ENCODE peak calls at places on chromosomes 3 and 15, in five cellular contexts. N is fibroblast of lung, L is K562, I is mesendoderm, X is adipocyte. C is an unnamed sample.
A peak's percentile ranks its signal among the peaks of the same experiment; 100 is the strongest.

GRCh38 chr15:98649996-98650870 is 1.9 kb downstream of the IGF1R start:
- DNase-seq in N (peak; percentile 53), L (no peak), I (peak; percentile 73), X (peak; percentile 65), C (no peak)

GRCh38 chr3:4819761-4820160 is 159.5 kb upstream of the BHLHE40 start:
- DNase-seq in N (no peak), L (no peak), I (peak; percentile 80), X (no peak), C (no peak)

GRCh38 chr3:128318275-128318920 is 148.3 kb downstream of the DNAJB8 start:
- DNase-seq in N (no peak), L (no peak), I (no peak), X (no peak), C (no peak)

GRCh38 chr3:4615734-4616133 is 122.6 kb downstream of the ITPR1 start:
- DNase-seq in N (no peak), L (no peak), I (no peak), X (no peak), C (no peak)

GRCh38 chr3:16589120-16589519 is 16.1 kb downstream of the DAZL start:
- DNase-seq in N (no peak), L (no peak), I (no peak), X (no peak), C (no peak)

GRCh38 chr3:71510485-71510884 is 73.0 kb downstream of the FOXP1 start:
- DNase-seq in N (peak; percentile 87), L (no peak), I (no peak), X (peak; percentile 40), C (no peak)

GRCh38 chr3:11245827-11246662 is 26.2 kb upstream of the ATG7 start:
- DNase-seq in N (no peak), L (no peak), I (peak; percentile 6), X (no peak), C (no peak)

GRCh38 chr3:30011237-30011803 is 595.1 kb upstream of the TGFBR2 start:
- DNase-seq in N (no peak), L (no peak), I (no peak), X (no peak), C (no peak)

GRCh38 chr15:48811325-48811938 is 563 bp upstream of the CEP152 start:
- DNase-seq in N (no peak), L (peak; percentile 33), I (no peak), X (no peak), C (no peak)

GRCh38 chr3:3065876-3066275 is 44.3 kb downstream of the IL5RA start:
- DNase-seq in N (peak; percentile 69), L (no peak), I (peak; percentile 29), X (no peak), C (no peak)

GRCh38 chr15:39391230-39391629 is 189.6 kb upstream of the THBS1 start:
- DNase-seq in N (no peak), L (no peak), I (no peak), X (peak; percentile 33), C (no peak)

GRCh38 chr3:97772926-97773325 is 8.4 kb downstream of the ARL6 start:
- DNase-seq in N (no peak), L (no peak), I (no peak), X (no peak), C (no peak)

GRCh38 chr3:136343873-136344281 is 93.7 kb downstream of the PCCB start:
- DNase-seq in N (peak; percentile 99), L (peak; percentile 62), I (peak; percentile 12), X (peak; percentile 94), C (no peak)

GRCh38 chr15:97598353-97598798 is 362.1 kb upstream of the ARRDC4 start:
- DNase-seq in N (no peak), L (no peak), I (no peak), X (no peak), C (no peak)

GRCh38 chr3:50269977-50270413 is 1.0 kb downstream of the SEMA3B start:
- DNase-seq in N (peak; percentile 52), L (no peak), I (no peak), X (no peak), C (no peak)

GRCh38 chr3:4674216-4674615 is 181.1 kb downstream of the ITPR1 start:
- DNase-seq in N (peak; percentile 83), L (no peak), I (no peak), X (peak; percentile 54), C (no peak)

GRCh38 chr3:71109241-71109976 is 474.1 kb downstream of the FOXP1 start:
- DNase-seq in N (peak; percentile 83), L (no peak), I (no peak), X (peak; percentile 75), C (no peak)

GRCh38 chr15:67146875-67147381 is 81.5 kb downstream of the SMAD3 start:
- DNase-seq in N (peak; percentile 94), L (no peak), I (peak; percentile 71), X (no peak), C (peak; percentile 42)

GRCh38 chr15:67880651-67881182 is 40.9 kb upstream of the RNU6-1 start:
- DNase-seq in N (peak; percentile 47), L (no peak), I (no peak), X (no peak), C (no peak)

GRCh38 chr3:58299839-58300516 is 6.1 kb upstream of the RPP14 start:
- DNase-seq in N (peak; percentile 38), L (no peak), I (peak; percentile 32), X (peak; percentile 77), C (no peak)

GRCh38 chr3:37770336-37770735 is 91.3 kb upstream of the CTDSPL start:
- DNase-seq in N (no peak), L (no peak), I (peak; percentile 92), X (no peak), C (no peak)

GRCh38 chr3:149512073-149512782 is 37.7 kb downstream of the TM4SF4 start:
- DNase-seq in N (peak; percentile 52), L (peak; percentile 56), I (peak; percentile 77), X (peak; percentile 80), C (peak; percentile 66)

GRCh38 chr15:83127547-83128150 is 20.2 kb downstream of the TM6SF1 start:
- DNase-seq in N (no peak), L (no peak), I (no peak), X (peak; percentile 9), C (no peak)

GRCh38 chr15:83132861-83133523 is 25.5 kb downstream of the TM6SF1 start:
- DNase-seq in N (no peak), L (no peak), I (no peak), X (no peak), C (no peak)

DNA sequence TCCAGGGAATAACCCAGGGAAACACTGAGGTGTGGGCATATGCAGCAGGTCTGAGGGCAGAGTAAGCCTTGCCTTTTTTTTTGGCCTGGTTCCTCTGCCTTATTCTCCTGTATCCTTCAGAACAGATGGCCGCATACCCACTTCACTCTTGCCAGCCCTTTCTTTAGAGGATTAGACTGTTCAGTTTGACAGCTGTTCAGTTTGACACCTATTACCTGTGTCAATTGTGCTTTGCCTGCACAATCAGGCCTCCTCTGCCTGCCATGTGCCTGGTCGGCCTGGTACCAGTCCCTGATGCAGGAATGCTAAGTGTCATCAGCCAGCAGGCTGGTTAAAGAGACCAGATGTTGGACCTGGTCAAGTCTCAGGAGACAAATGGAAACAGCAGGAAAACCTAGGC is 22.3 kb downstream of the TM6SF1 start:
- DNase-seq in N (no peak), L (no peak), I (no peak), X (no peak), C (no peak)
- H3K36me3 ChIP-seq in N (no peaks in the 10 kb centered on the region), L (no peaks in the 10 kb centered on the region), I (no peaks in the 10 kb centered on the region), X (peaks cover 8% of the 10 kb centered on the region), C (peaks cover 7% of the 10 kb centered on the region)

GRCh38 chr15:86164222-86164898 is 84.7 kb downstream of the AGBL1 start:
- DNase-seq in N (peak; percentile 72), L (no peak), I (no peak), X (no peak), C (no peak)

GRCh38 chr15:86162172-86162591 is 82.5 kb downstream of the AGBL1 start:
- DNase-seq in N (no peak), L (no peak), I (no peak), X (no peak), C (no peak)

GRCh38 chr15:86163771-86164170 is 84.1 kb downstream of the AGBL1 start:
- DNase-seq in N (peak; percentile 28), L (no peak), I (no peak), X (no peak), C (no peak)

GRCh38 chr15:86165263-86166204 is 85.9 kb downstream of the AGBL1 start:
- DNase-seq in N (peak; percentile 83), L (no peak), I (peak; percentile 37), X (no peak), C (no peak)

DNA sequence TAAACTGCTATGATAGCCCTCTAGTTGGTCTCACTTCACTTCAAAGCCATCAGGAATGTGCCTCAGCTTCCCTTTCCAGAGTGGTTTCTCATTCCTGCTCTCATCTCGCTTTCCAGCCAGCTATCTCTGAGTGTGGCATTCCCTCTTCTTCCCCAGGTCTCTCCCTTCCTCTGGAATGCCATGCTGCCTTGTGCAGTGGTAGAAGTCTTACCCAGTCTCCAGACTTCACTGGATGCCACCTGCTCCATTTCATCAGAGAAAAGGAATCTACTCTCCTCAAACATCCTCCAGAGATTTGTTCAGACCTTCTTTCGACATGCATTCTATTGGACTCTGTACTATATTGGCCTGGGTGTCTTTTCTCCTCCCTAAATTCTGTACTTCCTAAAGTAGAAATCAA is 83.0 kb downstream of the AGBL1 start:
- DNase-seq in N (no peak), L (no peak), I (no peak), X (no peak), C (no peak)
- H3K9ac ChIP-seq in N (no peak overlapping the region), L (no peak overlapping the region), I (no peak overlapping the region), X (no peak overlapping the region), C (no peak overlapping the region)

GRCh38 chr15:40456299-40456712 is 14.5 kb upstream of the CHST14 start:
- DNase-seq in N (no peak), L (no peak), I (no peak), X (no peak), C (no peak)
- H3K4me3 ChIP-seq in N (no peak overlapping the region), L (no peak overlapping the region), I (no peak overlapping the region), X (no peak overlapping the region), C (no peak overlapping the region)

DNA sequence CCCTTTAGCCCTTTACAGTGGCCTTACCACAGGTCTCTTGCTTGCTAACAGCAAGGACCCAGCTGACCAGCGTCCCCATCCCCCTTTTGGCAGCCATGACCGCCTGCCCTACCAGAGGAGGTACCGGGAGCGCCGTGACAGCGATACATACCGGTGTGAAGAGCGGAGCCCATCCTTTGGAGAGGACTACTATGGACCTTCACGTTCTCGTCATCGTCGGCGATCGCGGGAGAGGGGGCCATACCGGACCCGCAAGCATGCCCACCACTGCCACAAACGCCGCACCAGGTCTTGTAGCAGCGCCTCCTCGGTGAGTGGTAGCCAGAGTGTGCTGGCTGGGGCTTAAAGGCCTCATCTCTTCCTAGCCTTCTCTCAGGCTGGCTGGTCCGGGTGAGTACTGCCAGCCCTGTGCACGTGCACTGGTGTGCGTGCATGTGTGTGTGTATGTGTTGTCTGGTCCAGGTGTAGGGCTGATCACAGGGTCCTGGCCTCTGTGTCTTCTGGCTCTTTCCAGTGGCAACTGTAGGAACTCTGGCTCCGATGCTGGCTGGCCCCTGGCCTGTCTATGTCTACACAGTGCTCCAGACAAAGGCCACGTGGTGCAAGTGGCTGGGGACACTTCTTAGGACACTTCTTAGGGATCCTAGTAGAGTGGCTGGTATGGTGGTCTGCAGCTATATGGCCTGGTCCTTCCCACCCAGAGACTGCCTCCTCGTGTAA is 4.4 kb downstream of the CLK3 start:
- DNase-seq in N (no peak), L (no peak), I (no peak), X (no peak), C (no peak)
- H3K36me3 ChIP-seq in N (peaks cover 40% of the 10 kb centered on the region), L (peaks cover 80% of the 10 kb centered on the region), I (peaks cover 4% of the 10 kb centered on the region), X (peaks cover 60% of the 10 kb centered on the region), C (peaks cover 80% of the 10 kb centered on the region)

GRCh38 chr3:194132465-194133358 is 3.2 kb upstream of the HES1 start:
- DNase-seq in N (no peak), L (no peak), I (peak; percentile 25), X (no peak), C (peak; percentile 35)
- H3K9ac ChIP-seq in N (no peak overlapping the region), L (no peak overlapping the region), I (no peak overlapping the region), X (no peak overlapping the region), C (no peak overlapping the region)

GRCh38 chr15:92166751-92167412 is 226.8 kb upstream of the ST8SIA2 start:
- DNase-seq in N (no peak), L (no peak), I (no peak), X (no peak), C (no peak)
- H3K4me3 ChIP-seq in N (no peak overlapping the region), L (no peak overlapping the region), I (no peak overlapping the region), X (no peak overlapping the region), C (no peak overlapping the region)